ENCODE peak calls at places on chromosomes 11 and 22, in six cellular contexts. W, X, Q, F, I and V are unnamed samples.

GRCh38 chr11:67376022-67376386 is 2.6 kb upstream of the CLCF1 start:
- DNase-seq in Q (no peak), W (no peak), I (no peak), X (no peak), F (no peak), V (no peak)

GRCh38 chr11:99937330-99937729 is 749.8 kb upstream of the ARHGAP42 start:
- DNase-seq in Q (peak; percentile 50), X (no peak), I (no peak), W (no peak), F (no peak), V (no peak)

GRCh38 chr11:22884268-22884667 is 24.0 kb upstream of the CCDC179 start:
- DNase-seq in Q (no peak), X (no peak), I (no peak), W (no peak), F (no peak), V (no peak)

GRCh38 chr11:34915136-34916013 is 804 bp downstream of the APIP start:
- DNase-seq in W (no peak), F (no peak), X (no peak), Q (no peak), I (no peak), V (no peak)

GRCh38 chr11:123760894-123761293 is 6.6 kb upstream of the OR6X1 start:
- DNase-seq in X (no peak), I (no peak), W (no peak), Q (no peak), F (no peak), V (no peak)

GRCh38 chr11:7632211-7632610 is 41.1 kb downstream of the CYB5R2 start:
- DNase-seq in I (no peak), Q (no peak), X (no peak), F (no peak), W (no peak), V (no peak)

GRCh38 chr11:132586801-132587200 is 945.5 kb downstream of the OPCML start:
- DNase-seq in I (no peak), W (no peak), Q (no peak), F (no peak), X (no peak), V (no peak)

GRCh38 chr22:22576244-22576988 is 17.4 kb upstream of the PRAME start:
- DNase-seq in F (no peak), I (no peak), W (peak; percentile 5), Q (no peak), X (peak; percentile 30), V (no peak)

GRCh38 chr11:62122076-62122475 is 1.7 kb upstream of the INCENP start:
- DNase-seq in Q (no peak), F (no peak), X (no peak), I (no peak), W (no peak), V (no peak)

GRCh38 chr22:27801616-27802388 is at the start of gene MN1:
- DNase-seq in X (peak; percentile 21), W (peak; percentile 41), I (no peak), F (no peak), Q (peak; percentile 80), V (no peak)

GRCh38 chr22:41939981-41940852 is 6.7 kb downstream of the CENPM start:
- DNase-seq in I (peak; percentile 80), W (peak; percentile 77), F (no peak), Q (peak; percentile 86), X (peak; percentile 53), V (peak; percentile 63)

GRCh38 chr11:34576331-34576730 is 44.6 kb upstream of the EHF start:
- DNase-seq in W (no peak), X (no peak), F (no peak), Q (no peak), I (no peak), V (no peak)

GRCh38 chr11:12330491-12331231 is 46.7 kb upstream of the PARVA start:
- DNase-seq in W (no peak), F (no peak), Q (no peak), X (no peak), I (peak; percentile 40), V (no peak)

GRCh38 chr11:28819741-28820140 is 711.6 kb downstream of the METTL15 start:
- DNase-seq in Q (no peak), X (no peak), F (no peak), W (no peak), I (no peak), V (no peak)

GRCh38 chr11:120326845-120327281 is 1.8 kb downstream of the TLCD5 start:
- DNase-seq in F (no peak), W (no peak), Q (no peak), I (no peak), X (peak; percentile 41), V (no peak)

GRCh38 chr11:102238287-102238894 is 78.9 kb upstream of the BIRC3 start:
- DNase-seq in F (no peak), Q (no peak), X (no peak), W (no peak), I (no peak), V (no peak)

GRCh38 chr22:38850399-38850798 is 6.6 kb upstream of the NPTXR start:
- DNase-seq in X (no peak), F (no peak), Q (peak; percentile 51), W (no peak), I (no peak), V (no peak)

GRCh38 chr22:30485362-30485988 is 13.7 kb upstream of the SEC14L3 start:
- DNase-seq in F (no peak), Q (no peak), W (peak; percentile 67), X (peak; percentile 55), I (peak; percentile 37), V (peak; percentile 62)

GRCh38 chr11:102929966-102930365 is 25.6 kb downstream of the MMP13 start:
- DNase-seq in X (no peak), F (no peak), I (no peak), W (no peak), Q (no peak), V (no peak)

GRCh38 chr11:115504279-115505158 is at the start of gene CADM1:
- DNase-seq in X (peak; percentile 98), I (peak; percentile 97), Q (peak; percentile 98), F (peak; percentile 81), W (peak; percentile 66), V (peak; percentile 94)

GRCh38 chr11:7672960-7673723 is at the start of gene CYB5R2:
- DNase-seq in I (peak; percentile 62), X (peak; percentile 74), Q (peak; percentile 92), W (no peak), F (peak; percentile 45), V (no peak)

GRCh38 chr22:47038206-47038835 is 275.9 kb downstream of the TBC1D22A start:
- DNase-seq in Q (peak; percentile 62), W (no peak), X (no peak), I (no peak), F (no peak), V (no peak)

GRCh38 chr11:119618208-119618909 is 110.6 kb downstream of the NECTIN1 start:
- DNase-seq in W (no peak), X (peak; percentile 57), Q (no peak), F (no peak), I (no peak), V (peak; percentile 67)

GRCh38 chr22:26648011-26648497 is 9.3 kb upstream of the MIAT start:
- DNase-seq in Q (no peak), X (no peak), W (peak; percentile 43), F (no peak), I (no peak), V (no peak)

GRCh38 chr11:116044520-116044919 is 540.3 kb upstream of the CADM1 start:
- DNase-seq in Q (no peak), F (no peak), I (no peak), X (no peak), W (no peak), V (no peak)

GRCh38 chr11:108891909-108892511 is 227.1 kb downstream of the DDX10 start:
- DNase-seq in X (no peak), F (no peak), W (no peak), Q (no peak), I (no peak), V (no peak)

GRCh38 chr22:41091139-41092022 is 1.0 kb upstream of the EP300 start:
- DNase-seq in X (peak; percentile 99), W (peak; percentile 99), I (peak; percentile 99), Q (peak; percentile 100), F (peak; percentile 95), V (peak; percentile 99)

GRCh38 chr11:122077459-122077858 is 38.6 kb downstream of the BLID start:
- DNase-seq in X (no peak), W (no peak), F (no peak), I (no peak), Q (no peak), V (no peak)
- H3K4me3 ChIP-seq in X (no peak overlapping the region), W (no peak overlapping the region), F (no peak overlapping the region), I (no peak overlapping the region), Q (no peak overlapping the region), V (no peak overlapping the region)

GRCh38 chr11:2901196-2901796 is 15.7 kb upstream of the CDKN1C start:
- DNase-seq in X (no peak), I (no peak), Q (no peak), F (no peak), W (no peak), V (no peak)

GRCh38 chr11:2904153-2905052 is 18.8 kb upstream of the CDKN1C start:
- DNase-seq in W (no peak), I (no peak), F (no peak), Q (no peak), X (no peak), V (no peak)

GRCh38 chr11:2903672-2904011 is 18.1 kb upstream of the CDKN1C start:
- DNase-seq in F (no peak), I (no peak), W (no peak), Q (no peak), X (no peak), V (no peak)

GRCh38 chr11:2901854-2902783 is 16.5 kb upstream of the CDKN1C start:
- DNase-seq in F (peak; percentile 70), W (peak; percentile 89), Q (peak; percentile 99), X (peak; percentile 96), I (peak; percentile 97), V (peak; percentile 96)

DNA sequence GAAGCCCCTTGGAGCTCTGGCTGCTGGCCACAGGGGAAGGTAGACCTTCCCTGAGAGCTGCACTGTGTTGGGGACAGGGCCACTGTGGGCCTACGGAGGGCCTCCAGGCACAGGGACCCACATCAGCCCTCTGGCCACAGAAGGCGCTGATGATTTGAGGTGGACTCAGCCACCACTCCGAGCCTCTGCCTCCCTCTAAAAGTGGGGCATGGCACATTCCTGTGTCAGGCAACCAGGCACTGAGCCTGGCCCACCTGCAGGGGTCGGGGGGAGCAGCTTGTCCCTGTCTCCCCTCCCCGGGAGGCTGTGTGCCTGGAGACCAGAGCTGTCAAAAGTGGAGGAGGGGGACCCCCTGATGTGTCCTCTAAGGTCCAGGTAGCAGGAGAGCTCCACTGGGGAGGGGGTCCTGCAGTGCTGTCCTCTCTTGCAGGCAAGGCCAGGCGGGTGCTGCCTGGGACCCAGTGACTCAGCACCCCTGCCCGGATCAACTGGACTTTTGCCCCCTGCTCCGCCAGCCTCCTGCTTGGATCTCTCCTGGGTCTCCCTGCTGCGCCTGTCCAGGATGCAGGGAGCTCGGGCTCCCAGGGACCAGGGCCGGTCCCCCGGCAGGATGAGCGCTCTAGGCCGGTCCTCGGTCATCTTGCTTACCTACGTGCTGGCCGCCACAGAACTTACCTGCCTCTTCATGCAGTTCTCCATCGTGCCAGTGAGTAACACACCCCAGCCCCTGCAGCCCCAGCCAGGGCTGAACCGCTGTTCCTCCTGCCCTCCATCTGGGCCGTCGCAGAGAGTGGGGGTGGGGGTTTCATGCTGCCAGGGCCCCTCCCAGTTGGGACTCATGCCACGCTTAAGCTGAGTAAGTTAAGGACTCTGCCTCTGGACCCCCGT is 17.5 kb upstream of the CDKN1C start:
- DNase-seq in I (no peak), W (no peak), Q (no peak), F (no peak), X (no peak), V (no peak)
- TF ChIP-seq CTCF in I (no peak), W (no peak), Q (no peak), F (no peak), X (no peak), V (no peak)

GRCh38 chr11:79237111-79237510 is 203.7 kb downstream of the TENM4 start:
- DNase-seq in I (no peak), Q (no peak), X (no peak), W (no peak), F (no peak), V (no peak)
- H3K27ac ChIP-seq in I (peak overlapping the region; percentile 45), Q (no peak overlapping the region), X (no peak overlapping the region), W (no peak overlapping the region), F (no peak overlapping the region), V (no peak overlapping the region)

GRCh38 chr22:45866398-45867117 is 110.4 kb downstream of the WNT7B start:
- DNase-seq in W (no peak), X (no peak), I (no peak), Q (peak; percentile 68), F (no peak), V (peak; percentile 51)
- H3K4me3 ChIP-seq in W (no peak overlapping the region), X (no peak overlapping the region), I (peak overlapping the region; percentile 57), Q (no peak overlapping the region), F (peak overlapping the region; percentile 50), V (peak overlapping the region; percentile 20)